ENCODE peak calls at places on chromosomes 13 and 19, in nine cellular contexts. D is breast epithelium, B is stomach, K is foreskin fibroblast, O is body of pancreas, H is psoas muscle, N is HL-60, A is BJ, M is fibroblast of pulmonary artery. I is an unnamed sample.

GRCh38 chr19:20154636-20155035 is 12.4 kb upstream of the ZNF486 start:
- DNase-seq in H (no peak), A (no peak), M (no peak), K (no peak), N (no peak), D (peak; percentile 86), B (peak; percentile 27), O (no peak), I (no peak)

GRCh38 chr13:113448885-113449692 is 4.2 kb downstream of the ADPRHL1 start:
- DNase-seq in H (peak; percentile 67), D (peak; percentile 71), M (no peak), K (no peak), B (peak; percentile 86), O (peak; percentile 89), A (no peak), N (no peak), I (no peak)

GRCh38 chr13:38888309-38888708 is 102.3 kb downstream of the STOML3 start:
- DNase-seq in D (no peak), N (no peak), M (no peak), H (no peak), O (no peak), B (no peak), K (no peak), A (peak; percentile 9), I (peak; percentile 54)

GRCh38 chr19:14582894-14583340 is at the start of gene CLEC17A:
- DNase-seq in D (no peak), K (no peak), A (no peak), O (no peak), M (no peak), N (no peak), B (no peak), H (no peak), I (no peak)

GRCh38 chr13:49400755-49401659 is 42.9 kb downstream of the CAB39L start:
- DNase-seq in K (peak; percentile 34), A (peak; percentile 54), O (peak; percentile 40), B (peak; percentile 45), M (peak; percentile 70), D (no peak), N (peak; percentile 56), H (no peak), I (peak; percentile 19)

GRCh38 chr13:46071590-46072249 is 19.2 kb upstream of the ZC3H13 start:
- DNase-seq in O (no peak), B (no peak), A (no peak), D (no peak), K (no peak), H (no peak), M (no peak), N (no peak), I (no peak)

GRCh38 chr13:107685876-107686275 is 529.5 kb downstream of the LIG4 start:
- DNase-seq in B (no peak), N (no peak), K (no peak), H (no peak), D (no peak), A (no peak), O (no peak), M (no peak), I (no peak)

GRCh38 chr19:6097911-6098310 is 12.4 kb downstream of the RFX2 start:
- DNase-seq in H (no peak), D (no peak), M (no peak), B (no peak), N (no peak), O (no peak), K (no peak), A (no peak), I (no peak)

GRCh38 chr13:73411067-73411809 is 352.4 kb downstream of the KLF5 start:
- DNase-seq in A (no peak), D (no peak), N (no peak), O (no peak), B (no peak), K (no peak), H (no peak), M (no peak), I (peak; percentile 35)

GRCh38 chr13:52459668-52460067 is 4.4 kb downstream of the CKAP2 start:
- DNase-seq in M (peak; percentile 48), O (no peak), B (no peak), N (no peak), A (peak; percentile 18), D (no peak), H (no peak), K (peak; percentile 68), I (peak; percentile 54)

GRCh38 chr19:11361037-11361770 is 6.0 kb downstream of the PLPPR2 start:
- DNase-seq in D (no peak), H (no peak), M (no peak), N (no peak), A (no peak), K (no peak), O (peak; percentile 79), B (peak; percentile 93), I (no peak)

GRCh38 chr19:50315773-50316448 is 13.3 kb downstream of the KCNC3 start:
- DNase-seq in H (no peak), O (no peak), M (no peak), A (no peak), N (no peak), D (no peak), K (no peak), B (no peak), I (peak; percentile 7)
- TF ChIP-seq CTCF in H (no peak), O (no peak), M (no peak), A (no peak), N (no peak), D (no peak), K (no peak), B (no peak), I (no peak)

GRCh38 chr13:77509221-77509620 is 26.3 kb upstream of the SCEL start:
- DNase-seq in A (no peak), O (no peak), D (no peak), H (no peak), N (no peak), K (peak; percentile 61), B (no peak), M (peak; percentile 46), I (peak; percentile 84)
- H3K4me3 ChIP-seq in A (no peak overlapping the region), O (no peak overlapping the region), D (no peak overlapping the region), H (no peak overlapping the region), N (no peak overlapping the region), K (no peak overlapping the region), B (no peak overlapping the region), M (no peak overlapping the region), I (no peak overlapping the region)

GRCh38 chr19:3033595-3034193 is 4.6 kb upstream of the TLE2 start:
- DNase-seq in D (no peak), A (no peak), B (no peak), M (no peak), H (no peak), K (no peak), N (no peak), O (no peak), I (no peak)

GRCh38 chr19:3028305-3029069 is 593 bp downstream of the TLE2 start:
- DNase-seq in H (peak; percentile 29), M (no peak), D (no peak), B (no peak), A (no peak), N (no peak), O (peak; percentile 47), K (no peak), I (no peak)

GRCh38 chr19:3029070-3029923 is at the start of gene TLE2:
- DNase-seq in D (no peak), K (no peak), M (no peak), O (peak; percentile 51), A (no peak), H (peak; percentile 35), N (no peak), B (peak; percentile 39), I (no peak)

GRCh38 chr19:3034194-3034844 is 5.2 kb upstream of the TLE2 start:
- DNase-seq in M (peak; percentile 53), A (no peak), H (no peak), N (no peak), D (no peak), K (no peak), O (no peak), B (no peak), I (peak; percentile 23)

DNA sequence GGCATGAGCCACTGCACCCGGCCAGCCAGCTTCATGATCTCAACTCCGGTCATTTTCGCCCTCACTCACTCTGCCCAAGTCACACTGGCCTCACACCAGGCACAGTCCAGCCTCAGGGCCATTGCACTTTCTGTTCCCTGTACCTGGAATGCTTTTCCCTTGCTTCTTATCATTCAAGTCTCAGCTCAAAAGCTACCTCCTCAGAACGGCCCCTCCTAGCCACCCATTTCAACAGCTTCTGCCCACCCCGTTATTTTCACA is 2.5 kb upstream of the TLE2 start:
- DNase-seq in H (no peak), B (no peak), K (no peak), M (no peak), A (no peak), O (no peak), N (no peak), D (no peak), I (no peak)
- TF ChIP-seq CTCF in H (no peak), B (no peak), K (no peak), M (no peak), A (no peak), O (no peak), N (no peak), D (no peak), I (no peak)

DNA sequence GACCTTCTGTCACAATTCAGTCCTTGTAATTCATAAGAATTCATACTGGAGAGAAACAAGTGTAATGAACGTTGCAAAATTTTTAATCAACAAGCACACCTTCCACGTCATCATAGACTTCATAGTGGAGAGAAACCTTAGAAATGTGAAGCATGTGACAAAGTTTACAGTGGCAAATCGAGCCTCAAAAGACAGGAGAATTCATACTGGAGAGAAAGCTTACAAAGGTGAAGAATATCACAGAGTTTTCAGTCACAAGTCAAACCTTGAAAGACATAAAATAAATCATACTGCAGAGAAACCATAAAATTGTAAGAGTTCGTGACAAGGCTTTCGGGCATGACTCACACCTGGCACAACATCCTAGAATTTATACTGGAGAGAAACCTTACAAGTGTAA is 24.6 kb downstream of the ZNF813 start:
- DNase-seq in N (no peak), M (no peak), A (no peak), H (no peak), B (no peak), O (no peak), D (no peak), K (no peak), I (no peak)
- H3K4me3 ChIP-seq in N (no peak overlapping the region), M (no peak overlapping the region), A (no peak overlapping the region), H (no peak overlapping the region), B (no peak overlapping the region), O (no peak overlapping the region), D (no peak overlapping the region), K (no peak overlapping the region), I (no peak overlapping the region)

DNA sequence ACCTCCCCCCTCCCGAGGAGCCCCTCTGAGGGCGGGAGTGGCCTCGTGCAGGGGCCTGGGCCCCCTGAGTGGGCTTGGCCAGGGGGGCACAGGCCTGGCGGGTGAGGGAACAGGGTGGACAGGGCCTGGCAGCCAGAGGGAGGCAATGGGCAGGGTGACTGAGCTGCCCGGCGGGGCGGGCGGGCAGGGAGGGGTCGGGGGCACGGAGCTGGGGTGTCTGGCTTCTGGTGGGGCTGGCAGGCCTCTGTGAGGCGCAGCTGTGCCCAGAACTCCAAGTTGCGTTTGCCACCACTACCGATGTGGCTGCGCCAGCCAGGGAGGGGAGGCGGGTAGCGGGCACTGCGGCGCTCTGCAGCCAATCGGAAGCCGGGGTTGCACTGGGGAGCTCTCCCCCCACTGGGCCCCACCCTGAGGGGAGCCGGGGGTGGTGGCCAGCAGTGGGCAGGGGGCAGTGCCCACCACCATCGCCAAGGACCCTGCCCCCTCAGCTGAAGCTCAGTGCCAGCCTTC is 7.2 kb downstream of the NFIX start:
- DNase-seq in A (no peak), B (peak; percentile 73), K (no peak), N (no peak), M (no peak), D (no peak), O (peak; percentile 45), H (peak; percentile 79), I (no peak)
- TF ChIP-seq CTCF in A (peak; percentile 4), B (no peak), K (no peak), N (no peak), M (no peak), D (no peak), O (no peak), H (no peak), I (peak; percentile 3)

GRCh38 chr19:45518469-45518826 is 11.2 kb downstream of the VASP start:
- DNase-seq in M (no peak), H (no peak), O (no peak), A (no peak), N (no peak), D (no peak), K (no peak), B (peak; percentile 56), I (no peak)
- H3K4me3 ChIP-seq in M (no peak overlapping the region), H (no peak overlapping the region), O (no peak overlapping the region), A (no peak overlapping the region), N (no peak overlapping the region), D (no peak overlapping the region), K (no peak overlapping the region), B (no peak overlapping the region), I (no peak overlapping the region)